ENCODE peak calls at places on chromosome 17, in nine cellular contexts. C is B cell, Z is dorsolateral prefrontal cortex, L is upper lobe of right lung, D is stomach, V is transverse colon, Q is fibroblast of lung, E is psoas muscle, Y is activated B cell treated with CpG ODN at 0.5 μM for 24 hours. A is an unnamed sample.

GRCh38 chr17:69060835-69061234 is at the start of gene ABCA9:
- DNase-seq in E (no peak), C (no peak), Q (peak), Z (no peak), Y (no peak), V (no peak), L (no peak), D (no peak), A (no peak)

GRCh38 chr17:76370261-76370993 is 14.0 kb upstream of the SPHK1 start:
- DNase-seq in L (no peak), V (peak), Z (no peak), D (peak), Y (no peak), Q (peak), C (no peak), E (peak), A (peak)

GRCh38 chr17:9259419-9259818 is 238.1 kb downstream of the NTN1 start:
- DNase-seq in C (no peak), Q (peak), E (no peak), L (no peak), Z (no peak), Y (no peak), V (no peak), D (no peak), A (peak)

GRCh38 chr17:56613131-56613530 is 19.6 kb downstream of the NOG start:
- DNase-seq in Y (no peak), C (no peak), Q (no peak), E (no peak), D (no peak), Z (no peak), V (no peak), L (no peak), A (no peak)

GRCh38 chr17:63996430-63997182 is 1.5 kb upstream of the PRR29 start:
- DNase-seq in Y (peak), C (no peak), E (no peak), L (peak), D (no peak), Z (no peak), Q (no peak), V (no peak), A (no peak)

GRCh38 chr17:40915721-40916256 is 21.7 kb downstream of the KRT23 start:
- DNase-seq in V (no peak), C (no peak), Z (no peak), E (no peak), Q (peak), D (no peak), Y (no peak), L (no peak), A (no peak)

GRCh38 chr17:48052956-48053757 is 5.0 kb downstream of the NFE2L1 start:
- DNase-seq in Z (peak), V (peak), C (no peak), Y (no peak), L (peak), E (peak), Q (no peak), D (peak), A (no peak)

GRCh38 chr17:12789075-12789975 is at the start of gene ARHGAP44:
- DNase-seq in Q (peak), D (peak), Y (peak), V (peak), C (peak), Z (peak), E (peak), L (peak), A (peak)

GRCh38 chr17:205176-205538 is 23.7 kb upstream of the DOC2B start:
- DNase-seq in E (peak), L (no peak), Y (no peak), D (no peak), C (no peak), Q (no peak), Z (no peak), V (no peak), A (no peak)

GRCh38 chr17:73733527-73733926 is 89.3 kb upstream of the SDK2 start:
- DNase-seq in D (no peak), C (no peak), Y (no peak), E (no peak), V (no peak), Q (no peak), L (no peak), Z (no peak), A (no peak)

GRCh38 chr17:45320349-45320930 is 3.6 kb upstream of the MAP3K14 start:
- DNase-seq in V (no peak), Q (peak), Z (no peak), L (no peak), Y (no peak), E (no peak), D (no peak), C (no peak), A (no peak)

GRCh38 chr17:31788956-31789355 is 70.1 kb downstream of the COPRS start:
- DNase-seq in C (no peak), Y (no peak), E (no peak), Z (no peak), L (no peak), Q (peak), D (no peak), V (no peak), A (no peak)

GRCh38 chr17:75500419-75501216 is 14.7 kb downstream of the CASKIN2 start:
- DNase-seq in E (no peak), Z (no peak), V (no peak), D (no peak), Y (no peak), L (no peak), Q (no peak), C (no peak), A (no peak)

GRCh38 chr17:83162035-83162745 is 82.8 kb downstream of the METRNL start:
- DNase-seq in Z (no peak), E (no peak), V (no peak), Y (no peak), L (no peak), C (no peak), Q (no peak), D (no peak), A (peak)

GRCh38 chr17:37702605-37703004 is 42.3 kb downstream of the HNF1B start:
- DNase-seq in Q (peak), Z (no peak), V (peak), D (no peak), L (no peak), C (no peak), Y (no peak), E (no peak), A (no peak)

GRCh38 chr17:65359016-65359415 is 202.4 kb downstream of the AXIN2 start:
- DNase-seq in Q (peak), V (no peak), E (no peak), Z (no peak), L (no peak), D (no peak), C (no peak), Y (no peak), A (no peak)

GRCh38 chr17:45241315-45242011 is 19.8 kb downstream of the FMNL1 start:
- DNase-seq in Y (no peak), Q (no peak), D (peak), C (no peak), L (peak), E (no peak), V (no peak), Z (no peak), A (peak)

GRCh38 chr17:42997984-42998938 is at the start of gene RPL27:
- DNase-seq in E (peak), Y (peak), V (peak), L (peak), Z (peak), Q (peak), C (peak), D (peak), A (peak)

GRCh38 chr17:2024572-2025219 is 438 bp downstream of the RTN4RL1 start:
- DNase-seq in Z (no peak), C (no peak), Q (no peak), D (no peak), E (peak), L (peak), V (no peak), Y (no peak), A (no peak)

GRCh38 chr17:75785770-75786538 is 1.3 kb downstream of the UNK start:
- DNase-seq in D (no peak), Q (peak), C (no peak), L (no peak), Z (no peak), E (no peak), V (no peak), Y (no peak), A (no peak)

GRCh38 chr17:75006653-75007052 is 5.8 kb upstream of the MRPL58 start:
- DNase-seq in E (peak), D (no peak), Q (no peak), Y (no peak), C (no peak), V (no peak), Z (no peak), L (no peak), A (no peak)

GRCh38 chr17:43826206-43826605 is 6.7 kb downstream of the MPP3 start:
- DNase-seq in Y (no peak), E (no peak), Z (no peak), Q (no peak), D (no peak), V (no peak), L (peak), C (no peak), A (no peak)

GRCh38 chr17:74442670-74443515 is 11.0 kb downstream of the GPRC5C start:
- DNase-seq in E (peak), L (peak), D (peak), Y (peak), V (peak), C (peak), Q (no peak), Z (peak), A (peak)

GRCh38 chr17:81187586-81188490 is 21.8 kb upstream of the AATK start:
- DNase-seq in C (no peak), Z (no peak), Q (no peak), L (no peak), D (no peak), V (no peak), Y (no peak), E (no peak), A (no peak)

GRCh38 chr17:81189016-81189415 is 23.0 kb upstream of the AATK start:
- DNase-seq in C (no peak), E (no peak), D (no peak), L (no peak), Y (no peak), V (no peak), Z (no peak), Q (no peak), A (no peak)

GRCh38 chr17:81188491-81188840 is 22.4 kb upstream of the AATK start:
- DNase-seq in C (no peak), Q (no peak), D (no peak), V (no peak), Y (no peak), E (no peak), Z (no peak), L (no peak), A (no peak)

GRCh38 chr17:81186203-81186602 is 20.2 kb upstream of the AATK start:
- DNase-seq in C (no peak), E (no peak), Q (no peak), D (no peak), Z (no peak), V (no peak), L (no peak), Y (no peak), A (no peak)

GRCh38 chr17:81187120-81187519 is 21.1 kb upstream of the AATK start:
- DNase-seq in Z (no peak), V (no peak), L (no peak), D (no peak), Q (no peak), E (no peak), Y (no peak), C (no peak), A (no peak)
- TF ChIP-seq CTCF in Z (no peak), V (no peak), L (no peak), D (no peak), Q (no peak), E (no peak), Y (no peak), C (no peak), A (no peak)

DNA sequence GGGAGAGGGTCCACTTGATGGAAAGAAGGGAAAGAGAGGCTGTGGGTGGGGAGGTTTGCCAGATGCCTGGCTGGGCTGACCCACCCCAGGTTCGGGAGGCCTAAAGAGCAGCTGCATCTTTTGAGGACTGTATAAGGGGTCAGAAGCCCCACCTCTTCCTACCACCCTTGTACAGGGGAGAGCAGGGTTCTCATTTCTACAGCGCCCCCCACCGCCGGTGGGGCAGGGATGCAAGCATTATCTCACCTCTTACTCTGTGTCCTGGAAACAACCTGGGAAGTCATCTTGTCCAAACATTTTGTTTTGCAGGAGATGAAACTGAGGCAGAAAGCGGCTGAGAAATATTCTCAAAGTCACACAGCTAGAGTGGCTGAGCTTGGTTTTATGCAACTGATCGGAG is 22.5 kb upstream of the CCDC182 start:
- DNase-seq in Q (no peak), E (no peak), L (no peak), D (no peak), C (no peak), Z (no peak), Y (no peak), V (no peak), A (no peak)
- TF ChIP-seq CTCF in Q (no peak), E (no peak), L (no peak), D (no peak), C (no peak), Z (no peak), Y (no peak), V (no peak), A (no peak)

DNA sequence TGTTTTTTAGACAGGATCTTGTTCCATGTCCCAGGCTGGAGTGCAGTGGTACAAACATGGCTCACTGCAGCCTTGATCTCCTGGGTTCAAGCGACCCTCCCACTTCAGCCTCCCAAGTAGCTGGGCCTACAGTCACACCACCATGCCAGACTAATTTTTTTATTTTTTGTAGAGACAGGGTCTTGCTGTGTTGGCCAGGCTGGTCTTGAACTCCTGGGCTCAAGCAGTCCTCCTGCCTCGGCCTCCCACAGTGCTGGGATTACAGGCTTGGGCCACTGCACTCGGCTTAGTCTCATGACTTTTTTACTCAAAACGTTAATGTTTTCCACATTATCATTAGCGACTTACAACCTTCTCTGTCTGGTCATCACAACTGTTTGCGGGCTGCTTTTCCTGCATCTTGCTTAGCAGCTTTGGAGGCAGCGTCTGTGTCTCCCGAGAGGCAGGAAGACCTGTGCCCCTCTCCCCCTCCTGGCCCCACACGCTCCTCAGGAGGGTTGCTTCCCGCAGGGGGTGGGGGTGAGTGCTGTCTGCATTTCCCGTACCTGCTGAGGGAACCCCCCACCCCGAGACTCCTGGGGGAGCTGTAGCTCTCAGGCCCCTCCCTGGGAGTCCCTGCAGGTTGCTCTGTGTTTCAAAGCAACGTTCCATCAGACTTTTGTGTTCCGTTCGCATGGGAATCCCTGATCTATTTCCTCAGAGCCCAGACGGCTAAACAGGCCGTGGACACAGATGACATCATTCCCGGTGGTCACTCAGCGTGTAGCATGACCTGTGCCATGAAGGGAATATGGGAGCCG is 52.6 kb downstream of the PGS1 start:
- DNase-seq in D (no peak), C (no peak), Q (no peak), Z (no peak), Y (no peak), E (no peak), V (no peak), L (no peak), A (no peak)
- TF ChIP-seq CTCF in D (no peak), C (no peak), Q (no peak), Z (no peak), Y (no peak), E (no peak), V (no peak), L (no peak), A (no peak)

GRCh38 chr17:11278984-11279270 is 37.9 kb downstream of the SHISA6 start:
- DNase-seq in L (no peak), D (no peak), E (no peak), C (no peak), Z (no peak), Y (no peak), V (no peak), Q (no peak), A (no peak)
- TF ChIP-seq CTCF in L (no peak), D (no peak), E (no peak), C (no peak), Z (no peak), Y (no peak), V (no peak), Q (no peak), A (no peak)

GRCh38 chr17:60110586-60110985 is 31.9 kb upstream of the HEATR6 start:
- DNase-seq in D (no peak), Q (no peak), Z (no peak), V (no peak), C (no peak), Y (no peak), E (no peak), L (no peak), A (no peak)

GRCh38 chr17:60109161-60109560 is 30.4 kb upstream of the HEATR6 start:
- DNase-seq in Z (no peak), C (no peak), D (no peak), V (no peak), L (no peak), E (no peak), Y (no peak), Q (no peak), A (no peak)

GRCh38 chr17:60106377-60107059 is 27.8 kb upstream of the HEATR6 start:
- DNase-seq in D (no peak), Y (no peak), E (no peak), Q (peak), V (no peak), Z (no peak), L (no peak), C (no peak), A (no peak)

GRCh38 chr17:60108712-60109111 is 30.0 kb upstream of the HEATR6 start:
- DNase-seq in Q (no peak), V (no peak), D (no peak), C (no peak), E (no peak), Y (no peak), L (no peak), Z (no peak), A (no peak)

GRCh38 chr17:60107526-60108257 is 29.0 kb upstream of the HEATR6 start:
- DNase-seq in C (no peak), Y (no peak), Q (no peak), V (no peak), L (no peak), E (no peak), Z (no peak), D (no peak), A (no peak)
- TF ChIP-seq CTCF in C (no peak), Y (no peak), Q (no peak), V (no peak), L (no peak), E (no peak), Z (no peak), D (no peak), A (no peak)

DNA sequence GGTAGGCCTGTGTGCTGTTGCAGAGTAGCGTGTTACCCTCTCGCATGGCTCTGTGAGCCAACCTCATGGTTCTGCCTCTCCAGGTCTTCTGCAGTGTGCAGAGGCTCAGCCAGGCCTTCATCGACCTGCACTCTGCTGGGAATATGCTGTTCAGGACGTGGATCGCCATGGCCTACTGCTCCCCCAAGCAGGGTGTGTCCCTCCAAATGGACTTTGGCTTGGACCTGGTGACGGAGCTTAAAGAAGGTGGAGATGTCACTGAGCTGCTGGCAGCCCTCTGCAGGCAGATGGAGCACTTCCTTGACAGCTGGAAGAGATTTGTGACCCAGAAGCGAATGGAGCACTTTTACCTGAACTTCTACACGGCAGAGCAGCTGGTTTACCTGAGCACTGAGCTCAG is 75.8 kb upstream of the ENDOV start:
- DNase-seq in C (no peak), Z (no peak), E (no peak), D (no peak), V (peak), L (peak), Q (no peak), Y (no peak), A (peak)
- TF ChIP-seq CTCF in C (no peak), Z (no peak), E (no peak), D (no peak), V (no peak), L (no peak), Q (no peak), Y (no peak), A (no peak)

DNA sequence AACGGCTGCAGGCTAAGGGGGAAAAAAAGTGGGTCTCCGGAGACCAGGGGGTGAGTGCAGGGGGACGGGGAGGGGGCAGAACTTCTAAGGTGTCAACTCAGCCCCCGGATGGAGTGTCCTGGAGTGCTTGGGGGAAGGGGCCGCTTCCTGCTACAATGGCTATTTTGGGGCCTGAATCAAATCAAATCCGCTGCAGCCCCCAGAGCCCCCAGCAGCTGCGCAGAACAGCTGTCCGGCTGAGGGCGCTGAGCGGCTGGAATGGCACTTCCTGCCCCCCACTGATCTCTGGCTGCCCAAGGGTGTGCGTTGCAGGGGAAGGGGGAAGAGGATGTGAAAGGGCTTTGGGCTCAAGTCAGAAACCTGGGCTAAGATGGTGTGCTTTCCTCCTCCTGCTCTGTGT is 24.2 kb upstream of the PHB1 start:
- DNase-seq in V (no peak), Y (no peak), D (no peak), L (no peak), Q (no peak), Z (no peak), E (no peak), C (peak), A (no peak)
- TF ChIP-seq CTCF in V (no peak), Y (no peak), D (no peak), L (no peak), Q (no peak), Z (no peak), E (no peak), C (no peak), A (no peak)

A was measured in left lung.